ENCODE peak calls at places on chromosomes 1 and 21, in ten cellular contexts. T, U, E, B, I, N, X, L, W and Z are unnamed samples. For H3K27me3, the result is how much of the 10 kb centered on the place peaks cover.

GRCh38 chr1:212641956-212642355 is 33.4 kb downstream of the ATF3 start:
- DNase-seq in B (no peak), L (no peak), U (no peak), W (no peak), T (no peak), X (no peak), N (no peak), E (no peak), I (no peak), Z (no peak)

GRCh38 chr21:29499734-29500343 is 201.1 kb downstream of the BACH1 start:
- DNase-seq in L (no peak), B (no peak), W (peak), X (no peak), U (no peak), N (no peak), I (no peak), T (no peak), E (peak), Z (peak)

GRCh38 chr1:165883056-165883455 is 55.6 kb downstream of the UCK2 start:
- DNase-seq in B (no peak), N (no peak), T (no peak), L (no peak), E (no peak), U (no peak), W (peak), I (no peak), X (no peak), Z (no peak)

GRCh38 chr1:225700164-225700740 is 47.3 kb upstream of the ENAH start:
- DNase-seq in T (peak), U (no peak), I (peak), N (no peak), W (peak), X (no peak), E (peak), B (no peak), L (no peak), Z (no peak)

GRCh38 chr1:88117597-88117996 is 566.5 kb upstream of the PKN2 start:
- DNase-seq in E (no peak), L (no peak), T (no peak), I (no peak), W (no peak), N (no peak), U (no peak), B (no peak), X (no peak), Z (no peak)

GRCh38 chr1:226966683-226967082 is 26.6 kb downstream of the COQ8A start:
- DNase-seq in L (no peak), I (no peak), B (no peak), T (no peak), N (no peak), W (no peak), U (no peak), E (no peak), X (no peak), Z (no peak)

GRCh38 chr1:212749924-212750535 is 41.5 kb downstream of the NSL1 start:
- DNase-seq in I (no peak), U (no peak), T (no peak), X (peak), L (no peak), N (peak), W (peak), E (peak), B (no peak), Z (peak)

GRCh38 chr1:202063093-202063492 is 52.7 kb downstream of the ELF3 start:
- DNase-seq in U (no peak), E (peak), W (peak), X (no peak), I (no peak), L (no peak), T (no peak), B (no peak), N (no peak), Z (no peak)

GRCh38 chr1:47587891-47588582 is 150.2 kb downstream of the FOXD2 start:
- DNase-seq in L (peak), T (peak), U (no peak), X (no peak), W (no peak), I (no peak), E (no peak), B (no peak), N (no peak), Z (no peak)

GRCh38 chr1:46489638-46490602 is at the start of gene DMBX1:
- DNase-seq in B (no peak), W (peak), N (peak), T (peak), X (no peak), U (peak), E (peak), L (no peak), I (no peak), Z (no peak)

DNA sequence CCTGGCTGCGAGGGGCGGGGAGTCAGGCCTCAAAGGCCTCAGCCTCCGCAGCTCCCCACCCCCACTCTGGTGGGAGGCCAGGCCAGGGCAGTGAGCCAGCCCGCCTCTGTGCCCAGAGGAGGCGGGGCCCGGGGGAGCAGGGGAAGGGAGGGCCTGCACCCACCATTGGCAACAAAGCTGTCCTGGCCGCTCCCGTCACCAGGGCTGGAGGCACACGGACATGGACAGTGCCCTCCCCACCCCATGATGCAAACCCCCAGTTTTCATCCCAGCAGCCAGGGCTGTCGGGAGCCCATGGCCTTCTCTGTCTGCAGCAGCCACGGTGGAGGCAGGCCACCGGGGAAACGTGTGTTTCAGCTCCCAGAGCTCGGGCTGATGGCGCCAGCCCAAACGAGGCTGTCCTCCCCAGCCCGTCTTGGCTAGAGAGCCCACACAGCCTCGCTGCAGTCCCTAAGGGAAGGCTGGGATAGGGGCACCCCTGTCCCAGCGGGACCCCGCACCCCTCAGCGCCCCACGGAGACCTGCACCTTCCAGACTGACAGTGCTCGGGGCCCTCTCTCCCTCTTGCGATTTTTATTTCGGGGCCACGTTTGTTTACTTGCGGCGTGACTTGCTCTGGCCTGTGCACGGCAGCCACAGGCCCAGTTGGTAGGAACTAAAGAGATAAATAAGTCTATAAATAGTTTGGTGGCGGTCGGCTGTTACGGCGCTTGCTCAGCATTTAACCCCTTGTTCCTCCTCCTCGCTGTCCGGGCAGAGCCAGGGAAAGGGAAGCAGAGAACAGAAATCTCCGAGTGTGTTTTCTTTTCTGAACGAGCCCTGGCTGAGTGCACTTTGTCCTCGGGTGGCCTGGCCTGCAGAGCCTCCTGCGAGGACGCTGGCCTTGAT is 101.8 kb downstream of the PRDM16 start:
- DNase-seq in B (peak), X (no peak), N (peak), U (peak), E (peak), L (no peak), T (peak), W (peak), I (no peak), Z (no peak)
- H3K4me3 ChIP-seq in B (peak), X (no peak), N (peak), U (peak), E (no peak), L (peak), T (no peak), W (peak), I (no peak), Z (no peak)

DNA sequence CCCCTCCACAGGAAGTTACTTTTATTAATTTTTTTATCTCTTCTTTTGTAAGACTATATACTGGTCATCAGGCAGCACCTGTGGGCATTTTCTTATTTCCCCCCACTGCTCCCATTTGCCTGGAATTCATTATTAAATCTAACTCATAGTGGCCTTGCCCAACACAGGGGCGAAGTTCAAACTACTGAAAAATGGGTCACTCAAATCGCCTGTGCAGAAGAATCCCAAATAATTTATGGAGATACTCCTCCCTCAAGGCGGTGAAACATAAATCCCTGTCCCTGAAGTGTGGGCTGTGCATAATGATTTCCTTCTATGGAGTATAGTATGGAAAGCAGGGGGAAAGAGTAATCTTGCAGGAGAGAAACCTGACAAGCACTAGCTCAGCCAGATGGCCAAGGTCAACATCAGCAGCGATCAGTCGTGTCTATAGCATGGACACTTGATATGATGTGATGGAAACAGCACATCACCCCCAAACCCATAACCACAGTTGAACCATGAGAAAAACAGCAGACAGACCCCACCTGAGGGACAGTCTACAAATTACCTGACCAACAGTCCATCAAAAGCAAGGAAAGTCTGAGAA is 7.8 kb downstream of the CAMK2N1 start:
- DNase-seq in E (no peak), U (no peak), X (no peak), W (no peak), I (no peak), L (no peak), T (no peak), N (no peak), B (no peak), Z (no peak)
- H3K27me3 ChIP-seq in E (half or more), U (half or more), X (under half), W (under half), I (under half), L (under half), T (under half), N (half or more), B (under half), Z (under half)

GRCh38 chr1:7916431-7916830 is 24.2 kb downstream of the TNFRSF9 start:
- DNase-seq in B (no peak), N (no peak), W (no peak), T (no peak), I (no peak), E (no peak), U (no peak), L (no peak), X (no peak), Z (no peak)

GRCh38 chr1:7921766-7922165 is 18.9 kb downstream of the TNFRSF9 start:
- DNase-seq in B (no peak), U (no peak), X (no peak), L (no peak), T (no peak), E (no peak), N (no peak), W (no peak), I (no peak), Z (no peak)

GRCh38 chr1:7928247-7928646 is 12.4 kb downstream of the TNFRSF9 start:
- DNase-seq in U (no peak), B (no peak), T (no peak), L (no peak), X (no peak), I (no peak), E (no peak), W (no peak), N (no peak), Z (no peak)

GRCh38 chr1:7919880-7920279 is 20.8 kb downstream of the TNFRSF9 start:
- DNase-seq in N (no peak), W (no peak), L (no peak), T (no peak), X (no peak), U (no peak), I (no peak), B (no peak), E (no peak), Z (no peak)

GRCh38 chr1:7922301-7922700 is 18.3 kb downstream of the TNFRSF9 start:
- DNase-seq in B (no peak), W (no peak), U (no peak), X (no peak), T (no peak), I (no peak), E (no peak), L (no peak), N (no peak), Z (no peak)
- H3K4me3 ChIP-seq in B (no peak), W (no peak), U (no peak), X (no peak), T (no peak), I (no peak), E (no peak), L (no peak), N (no peak), Z (no peak)

DNA sequence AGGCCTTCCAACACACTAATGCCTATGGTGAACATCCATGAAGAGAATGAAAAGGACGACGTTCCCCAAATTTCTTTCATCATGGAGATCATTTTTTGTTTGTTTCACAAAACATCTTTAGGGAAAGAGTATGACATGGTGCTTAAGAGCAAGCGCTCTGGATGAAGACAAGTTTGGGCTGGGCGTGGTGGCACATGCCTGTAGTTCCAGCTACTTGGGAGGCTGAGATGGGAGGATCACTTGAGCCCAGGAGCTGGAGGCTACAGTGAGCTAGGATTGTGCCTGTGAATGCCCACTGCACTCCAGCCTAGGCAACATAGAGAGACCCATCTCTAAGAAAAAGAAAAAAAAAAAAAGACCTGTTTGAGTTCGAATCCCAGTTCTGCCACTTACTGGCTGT is 253.1 kb downstream of the PTPRU start:
- DNase-seq in U (no peak), X (no peak), N (no peak), I (no peak), T (no peak), L (no peak), W (no peak), E (no peak), B (no peak), Z (no peak)
- H3K27me3 ChIP-seq in U (under half), X (under half), N (half or more), I (under half), T (under half), L (under half), W (under half), E (under half), B (under half), Z (under half)

GRCh38 chr1:36359383-36359782 is 26.3 kb downstream of the STK40 start:
- DNase-seq in B (no peak), E (no peak), I (no peak), T (no peak), L (no peak), W (no peak), U (no peak), X (no peak), N (no peak), Z (no peak)
- H3K4me3 ChIP-seq in B (no peak), E (no peak), I (no peak), T (no peak), L (no peak), W (no peak), U (no peak), X (no peak), N (no peak), Z (no peak)

GRCh38 chr1:160064746-160065145 is 5.2 kb downstream of the KCNJ10 start:
- DNase-seq in I (no peak), X (no peak), B (no peak), L (no peak), T (no peak), W (no peak), N (no peak), U (no peak), E (no peak), Z (no peak)
- H3K27me3 ChIP-seq in I (under half), X (under half), B (under half), L (under half), T (under half), W (under half), N (under half), U (under half), E (under half), Z (under half)